ENCODE peak calls at places on chromosomes 13 and 19, in four cellular contexts. A is neuronal stem cell, G is mesendoderm, M is IMR-90. X is an unnamed sample.

GRCh38 chr13:59996461-59996860 is 167.3 kb downstream of the DIAPH3 start:
- DNase-seq in A (no peak), G (no peak), M (no peak), X (no peak)

GRCh38 chr19:4598712-4599111 is 39.2 kb upstream of the SEMA6B start:
- DNase-seq in A (no peak), G (no peak), M (no peak), X (no peak)

GRCh38 chr13:97235549-97236206 is 13.5 kb downstream of the MBNL2 start:
- DNase-seq in A (no peak), G (no peak), M (no peak), X (no peak)

GRCh38 chr13:42524487-42525034 is 49.4 kb upstream of the TNFSF11 start:
- DNase-seq in A (no peak), G (no peak), M (no peak), X (no peak)

GRCh38 chr13:77699059-77699680 is 1.7 kb downstream of the SLAIN1 start:
- DNase-seq in A (no peak), G (no peak), M (no peak), X (no peak)

GRCh38 chr19:32453736-32454135 is 48.2 kb downstream of the DPY19L3 start:
- DNase-seq in A (no peak), G (no peak), M (peak; percentile 54), X (no peak)

GRCh38 chr19:13022111-13022858 is 27.0 kb downstream of the NFIX start:
- DNase-seq in A (no peak), G (no peak), M (peak; percentile 76), X (no peak)

GRCh38 chr19:23286477-23286876 is 36.3 kb upstream of the ZNF724 start:
- DNase-seq in A (no peak), G (peak; percentile 57), M (no peak), X (peak; percentile 7)

GRCh38 chr13:74017301-74018092 is 116.7 kb downstream of the KLF12 start:
- DNase-seq in A (no peak), G (no peak), M (no peak), X (no peak)

GRCh38 chr13:94996445-94996844 is 284.1 kb upstream of the SOX21 start:
- DNase-seq in A (no peak), G (peak; percentile 39), M (no peak), X (no peak)

GRCh38 chr19:52007805-52008557 is at the start of gene ZNF615:
- DNase-seq in A (peak; percentile 84), G (peak; percentile 94), M (peak; percentile 80), X (peak; percentile 83)

DNA sequence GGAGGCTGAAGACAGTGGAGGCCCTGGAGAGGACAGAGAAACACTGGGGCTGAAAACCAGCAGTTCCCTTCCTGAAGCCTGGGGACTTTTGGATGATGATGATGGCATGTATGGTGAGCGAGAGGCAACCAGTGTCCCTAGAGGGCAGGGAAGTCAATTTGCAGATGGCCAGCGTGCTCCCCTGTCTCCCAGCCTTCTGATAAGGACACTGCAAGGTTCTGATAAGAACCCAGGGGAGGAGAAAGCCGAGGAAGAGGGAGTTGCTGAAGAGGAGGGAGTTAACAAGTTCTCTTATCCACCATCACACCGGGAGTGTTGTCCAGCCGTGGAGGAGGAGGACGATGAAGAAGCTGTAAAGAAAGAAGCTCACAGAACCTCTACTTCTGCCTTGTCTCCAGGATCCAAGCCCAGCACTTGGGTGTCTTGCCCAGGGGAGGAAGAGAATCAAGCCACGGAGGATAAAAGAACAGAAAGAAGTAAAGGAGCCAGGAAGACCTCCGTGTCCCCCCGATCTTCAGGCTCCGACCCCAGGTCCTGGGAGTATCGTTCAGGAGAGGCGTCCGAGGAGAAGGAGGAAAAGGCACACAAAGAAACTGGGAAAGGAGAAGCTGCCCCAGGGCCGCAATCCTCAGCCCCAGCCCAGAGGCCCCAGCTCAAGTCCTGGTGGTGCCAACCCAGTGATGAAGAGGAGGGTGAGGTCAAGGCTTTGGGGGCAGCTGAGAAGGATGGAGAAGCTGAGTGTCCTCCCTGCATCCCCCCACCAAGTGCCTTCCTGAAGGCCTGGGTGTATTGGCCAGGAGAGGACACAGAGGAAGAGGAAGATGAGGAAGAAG is 1.5 kb downstream of the PPP1R15A start:
- DNase-seq in A (no peak), G (peak; percentile 89), M (no peak), X (peak; percentile 20)
- H3K9ac ChIP-seq in A (peak overlapping the region; percentile 5), G (peak overlapping the region; percentile 99), M (peak overlapping the region; percentile 86), X (peak overlapping the region; percentile 86)

GRCh38 chr19:1108291-1109031 is 4.7 kb downstream of the GPX4 start:
- DNase-seq in A (no peak), G (no peak), M (no peak), X (peak; percentile 44)
- H2BK120ac ChIP-seq in A (no peak overlapping the region), G (no peak overlapping the region), M (no peak overlapping the region), X (no peak overlapping the region)

GRCh38 chr13:44855860-44856259 is 133.4 kb downstream of the NUFIP1 start:
- DNase-seq in A (no peak), G (no peak), M (no peak), X (no peak)
- H4K8ac ChIP-seq in A (no peak overlapping the region), G (no peak overlapping the region), M (no peak overlapping the region), X (no peak overlapping the region)

DNA sequence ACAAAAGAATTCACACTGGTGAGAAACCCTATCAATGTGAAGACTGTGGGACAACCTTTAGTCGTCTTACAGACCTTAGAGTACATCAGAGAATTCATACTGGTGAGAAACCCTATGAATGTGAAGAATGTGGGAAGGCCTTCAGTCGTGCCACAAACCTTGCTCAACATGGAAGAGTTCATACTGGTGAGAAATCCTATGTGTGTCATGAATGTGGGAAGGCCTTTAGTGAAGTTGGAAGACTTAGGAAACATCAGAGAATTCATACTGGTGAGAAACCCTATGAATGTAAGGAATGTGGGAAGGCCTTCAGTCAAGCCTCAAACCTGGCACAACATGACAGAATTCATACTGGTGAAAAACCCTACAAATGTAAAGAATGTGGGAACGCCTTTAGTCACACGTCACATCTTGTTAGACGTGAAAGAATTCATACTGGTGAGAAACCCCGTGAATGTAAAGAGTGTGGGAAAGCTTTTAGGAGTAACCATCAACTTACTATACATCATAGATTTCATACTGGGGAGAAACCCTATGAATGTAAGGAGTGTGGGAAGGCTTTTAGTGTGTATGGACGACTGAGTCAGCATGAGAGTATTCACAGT is 24.0 kb upstream of the ZNF573 start:
- DNase-seq in A (no peak), G (peak; percentile 18), M (no peak), X (no peak)
- H3K9ac ChIP-seq in A (no peak overlapping the region), G (no peak overlapping the region), M (no peak overlapping the region), X (no peak overlapping the region)

GRCh38 chr19:19171821-19172532 is 1.9 kb upstream of the MEF2B start:
- DNase-seq in A (no peak), G (no peak), M (peak; percentile 78), X (no peak)
- H2BK120ac ChIP-seq in A (no peak overlapping the region), G (no peak overlapping the region), M (peak overlapping the region; percentile 99), X (no peak overlapping the region)

GRCh38 chr13:36046672-36047071 is 84.5 kb downstream of the DCLK1 start:
- DNase-seq in A (no peak), G (no peak), M (no peak), X (no peak)

GRCh38 chr13:36057041-36057440 is 74.1 kb downstream of the DCLK1 start:
- DNase-seq in A (no peak), G (no peak), M (no peak), X (no peak)

GRCh38 chr13:36054041-36054440 is 77.1 kb downstream of the DCLK1 start:
- DNase-seq in A (no peak), G (peak; percentile 40), M (no peak), X (peak; percentile 64)

GRCh38 chr13:36051082-36051481 is 80.1 kb downstream of the DCLK1 start:
- DNase-seq in A (no peak), G (no peak), M (no peak), X (no peak)
- H4K8ac ChIP-seq in A (no peak overlapping the region), G (no peak overlapping the region), M (no peak overlapping the region), X (no peak overlapping the region)

GRCh38 chr13:99944606-99945005 is 27.0 kb downstream of the ZIC5 start:
- DNase-seq in A (no peak), G (no peak), M (no peak), X (no peak)
- H3K9ac ChIP-seq in A (no peak overlapping the region), G (no peak overlapping the region), M (no peak overlapping the region), X (no peak overlapping the region)

GRCh38 chr13:20127563-20128458 is 33.0 kb downstream of the GJA3 start:
- DNase-seq in A (peak; percentile 57), G (peak; percentile 72), M (peak; percentile 16), X (peak; percentile 49)
- H2BK120ac ChIP-seq in A (no peak overlapping the region), G (no peak overlapping the region), M (peak overlapping the region; percentile 79), X (no peak overlapping the region)

DNA sequence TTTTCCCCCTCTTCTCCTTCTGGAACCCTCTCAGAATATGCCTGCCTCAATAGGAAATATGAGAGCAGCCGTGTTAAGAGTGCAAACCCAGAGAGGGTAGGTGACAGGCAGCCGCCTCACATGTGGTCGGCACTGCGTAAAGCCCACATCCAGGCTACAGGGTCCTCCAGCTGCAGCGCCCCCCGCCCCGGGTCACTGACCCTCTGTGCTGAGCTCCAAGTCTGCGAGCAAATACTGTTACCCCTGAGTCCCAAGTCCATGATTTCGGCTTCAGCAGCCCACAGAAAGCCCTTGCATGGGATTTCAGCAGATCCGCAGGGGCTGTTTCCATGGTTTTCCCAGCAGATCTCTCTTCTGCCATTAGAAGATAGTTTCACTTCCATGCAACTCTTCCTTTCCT is 186.9 kb upstream of the IRS2 start:
- DNase-seq in A (no peak), G (no peak), M (no peak), X (no peak)
- H4K8ac ChIP-seq in A (no peak overlapping the region), G (no peak overlapping the region), M (no peak overlapping the region), X (no peak overlapping the region)

DNA sequence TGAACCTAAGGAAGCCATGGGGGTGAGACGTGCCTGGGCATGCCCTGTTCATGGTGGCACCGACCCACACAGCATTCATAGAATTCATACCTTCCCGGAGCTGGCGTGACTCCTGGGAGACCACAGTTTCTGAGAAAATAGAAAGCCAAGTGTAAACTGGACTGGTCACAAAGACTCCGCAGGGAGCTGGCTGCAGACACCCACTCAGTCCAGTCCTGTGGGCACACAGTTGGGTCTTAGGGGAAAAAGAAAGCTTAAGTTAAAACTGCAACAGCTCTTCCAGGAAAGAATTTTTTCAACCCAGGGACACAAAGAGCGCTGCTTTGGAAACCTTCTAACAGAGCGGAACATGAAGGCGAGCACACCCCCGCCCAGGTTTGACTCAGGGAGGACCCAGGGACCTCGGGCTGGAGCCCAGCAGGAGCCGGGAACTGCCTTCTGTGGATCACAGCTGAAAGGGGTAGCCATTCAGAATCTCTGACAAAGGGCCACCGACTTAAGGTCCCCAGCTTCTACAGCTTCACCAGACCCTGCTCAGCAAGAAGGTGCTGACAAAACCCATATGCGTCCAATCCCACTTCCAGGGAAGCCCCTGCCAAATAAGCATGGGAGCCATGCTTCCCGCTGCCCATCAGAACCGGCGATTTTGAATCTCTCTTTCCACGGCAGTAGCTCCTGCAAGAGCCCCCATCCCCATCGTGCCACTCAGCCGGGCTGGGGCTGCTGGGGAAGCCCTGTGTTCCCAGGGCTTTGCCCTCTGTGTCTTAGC is 183.7 kb downstream of the COL4A1 start:
- DNase-seq in A (no peak), G (no peak), M (no peak), X (peak; percentile 49)
- H3K9ac ChIP-seq in A (no peak overlapping the region), G (no peak overlapping the region), M (no peak overlapping the region), X (no peak overlapping the region)

X was measured in trophoblast cell.